ENCODE peak calls at places on chromosomes 3 and 15, in six cellular contexts. One of them, this sample, is unnamed.

GRCh38 chr15:39621210-39621609 is 40.3 kb downstream of the THBS1 start:
- DNase-seq in kidney: no peak
- DNase-seq in tibial artery: no peak
- DNase-seq in body of pancreas: no peak
- DNase-seq in hepatocyte: no peak
- DNase-seq in thoracic aorta: no peak
- DNase-seq in this sample: no peak

GRCh38 chr3:168877899-168878298 is 782.2 kb upstream of the GOLIM4 start:
- DNase-seq in kidney: no peak
- DNase-seq in body of pancreas: no peak
- DNase-seq in tibial artery: no peak
- DNase-seq in thoracic aorta: no peak
- DNase-seq in hepatocyte: peak; percentile 33
- DNase-seq in this sample: no peak

GRCh38 chr15:69403611-69404010 is 10.5 kb upstream of the KIF23 start:
- DNase-seq in body of pancreas: no peak
- DNase-seq in thoracic aorta: no peak
- DNase-seq in tibial artery: no peak
- DNase-seq in kidney: no peak
- DNase-seq in hepatocyte: no peak
- DNase-seq in this sample: no peak

GRCh38 chr3:183369117-183369516 is 59.3 kb downstream of the MCF2L2 start:
- DNase-seq in thoracic aorta: no peak
- DNase-seq in kidney: no peak
- DNase-seq in tibial artery: no peak
- DNase-seq in hepatocyte: no peak
- DNase-seq in body of pancreas: no peak
- DNase-seq in this sample: no peak

GRCh38 chr15:68365140-68365745 is 66.7 kb downstream of the ITGA11 start:
- DNase-seq in hepatocyte: no peak
- DNase-seq in kidney: no peak
- DNase-seq in body of pancreas: no peak
- DNase-seq in tibial artery: no peak
- DNase-seq in thoracic aorta: no peak
- DNase-seq in this sample: no peak

GRCh38 chr15:43169888-43170287 is 15.3 kb upstream of the CCNDBP1 start:
- DNase-seq in thoracic aorta: no peak
- DNase-seq in hepatocyte: no peak
- DNase-seq in tibial artery: no peak
- DNase-seq in body of pancreas: no peak
- DNase-seq in kidney: no peak
- DNase-seq in this sample: no peak

GRCh38 chr15:34883042-34883441 is 86.5 kb downstream of the AQR start:
- DNase-seq in thoracic aorta: no peak
- DNase-seq in kidney: no peak
- DNase-seq in hepatocyte: no peak
- DNase-seq in body of pancreas: no peak
- DNase-seq in tibial artery: no peak
- DNase-seq in this sample: no peak

GRCh38 chr3:197029511-197030167 is at the start of gene MELTF:
- DNase-seq in tibial artery: no peak
- DNase-seq in body of pancreas: peak; percentile 61
- DNase-seq in thoracic aorta: no peak
- DNase-seq in hepatocyte: peak; percentile 90
- DNase-seq in kidney: no peak
- DNase-seq in this sample: peak; percentile 75

GRCh38 chr3:175357758-175358157 is 498.6 kb downstream of the NAALADL2 start:
- DNase-seq in tibial artery: no peak
- DNase-seq in hepatocyte: no peak
- DNase-seq in body of pancreas: no peak
- DNase-seq in kidney: no peak
- DNase-seq in thoracic aorta: no peak
- DNase-seq in this sample: no peak

GRCh38 chr15:87575896-87576295 is 680.6 kb downstream of the NTRK3 start:
- DNase-seq in thoracic aorta: no peak
- DNase-seq in kidney: no peak
- DNase-seq in tibial artery: no peak
- DNase-seq in hepatocyte: no peak
- DNase-seq in body of pancreas: no peak
- DNase-seq in this sample: no peak

GRCh38 chr3:54427501-54427900 is 305.1 kb downstream of the CACNA2D3 start:
- DNase-seq in tibial artery: no peak
- DNase-seq in body of pancreas: no peak
- DNase-seq in thoracic aorta: no peak
- DNase-seq in kidney: no peak
- DNase-seq in hepatocyte: no peak
- DNase-seq in this sample: no peak

GRCh38 chr3:111676177-111677021 is 81.3 kb upstream of the ZBED2 start:
- DNase-seq in tibial artery: no peak
- DNase-seq in hepatocyte: peak; percentile 61
- DNase-seq in thoracic aorta: no peak
- DNase-seq in body of pancreas: no peak
- DNase-seq in kidney: no peak
- DNase-seq in this sample: no peak

GRCh38 chr15:38042707-38043445 is 108.4 kb downstream of the TMCO5A start:
- DNase-seq in tibial artery: peak; percentile 22
- DNase-seq in thoracic aorta: no peak
- DNase-seq in body of pancreas: no peak
- DNase-seq in kidney: no peak
- DNase-seq in hepatocyte: no peak
- DNase-seq in this sample: no peak

GRCh38 chr15:79673416-79674123 is 223.2 kb downstream of the MTHFS start:
- DNase-seq in hepatocyte: no peak
- DNase-seq in tibial artery: no peak
- DNase-seq in thoracic aorta: no peak
- DNase-seq in body of pancreas: no peak
- DNase-seq in kidney: no peak
- DNase-seq in this sample: no peak

GRCh38 chr3:14925729-14926591 is 21.4 kb upstream of the NR2C2 start:
- DNase-seq in tibial artery: no peak
- DNase-seq in hepatocyte: peak; percentile 83
- DNase-seq in kidney: no peak
- DNase-seq in thoracic aorta: no peak
- DNase-seq in body of pancreas: no peak
- DNase-seq in this sample: no peak

GRCh38 chr3:172082269-172082668 is 42.9 kb downstream of the FNDC3B start:
- DNase-seq in hepatocyte: peak; percentile 62
- DNase-seq in body of pancreas: no peak
- DNase-seq in tibial artery: peak; percentile 64
- DNase-seq in kidney: no peak
- DNase-seq in thoracic aorta: no peak
- DNase-seq in this sample: no peak

GRCh38 chr3:47295322-47295721 is 12.6 kb downstream of the KLHL18 start:
- DNase-seq in tibial artery: no peak
- DNase-seq in body of pancreas: no peak
- DNase-seq in kidney: no peak
- DNase-seq in thoracic aorta: no peak
- DNase-seq in hepatocyte: no peak
- DNase-seq in this sample: no peak

GRCh38 chr15:48397841-48398240 is 66.6 kb downstream of the DUT start:
- DNase-seq in thoracic aorta: no peak
- DNase-seq in kidney: peak; percentile 74
- DNase-seq in hepatocyte: no peak
- DNase-seq in body of pancreas: no peak
- DNase-seq in tibial artery: peak; percentile 46
- DNase-seq in this sample: no peak

GRCh38 chr3:53478166-53478830 is 16.1 kb upstream of the CACNA1D start:
- DNase-seq in body of pancreas: no peak
- DNase-seq in thoracic aorta: no peak
- DNase-seq in hepatocyte: peak; percentile 50
- DNase-seq in kidney: no peak
- DNase-seq in tibial artery: no peak
- DNase-seq in this sample: no peak

GRCh38 chr15:74222705-74223104 is 13.4 kb upstream of the CCDC33 start:
- DNase-seq in hepatocyte: no peak
- DNase-seq in thoracic aorta: no peak
- DNase-seq in tibial artery: no peak
- DNase-seq in kidney: no peak
- DNase-seq in body of pancreas: no peak
- DNase-seq in this sample: no peak

GRCh38 chr3:100423611-100424010 is 22.3 kb downstream of the LNP1 start:
- DNase-seq in thoracic aorta: no peak
- DNase-seq in hepatocyte: no peak
- DNase-seq in body of pancreas: no peak
- DNase-seq in tibial artery: no peak
- DNase-seq in kidney: no peak
- DNase-seq in this sample: no peak

GRCh38 chr3:125480656-125481374 is 39.2 kb downstream of the SNX4 start:
- DNase-seq in thoracic aorta: no peak
- DNase-seq in kidney: no peak
- DNase-seq in tibial artery: no peak
- DNase-seq in body of pancreas: no peak
- DNase-seq in hepatocyte: no peak
- DNase-seq in this sample: no peak

GRCh38 chr3:111694471-111694870 is 99.3 kb upstream of the ZBED2 start:
- DNase-seq in thoracic aorta: no peak
- DNase-seq in body of pancreas: no peak
- DNase-seq in hepatocyte: no peak
- DNase-seq in tibial artery: no peak
- DNase-seq in kidney: no peak
- DNase-seq in this sample: no peak

GRCh38 chr3:170259853-170260386 is 37.7 kb downstream of the PRKCI start:
- DNase-seq in tibial artery: no peak
- DNase-seq in kidney: no peak
- DNase-seq in body of pancreas: no peak
- DNase-seq in hepatocyte: no peak
- DNase-seq in thoracic aorta: no peak
- DNase-seq in this sample: no peak

GRCh38 chr15:17026633-17027032 is 3515.0 kb downstream of the GOLGA6L6 start:
- DNase-seq in body of pancreas: no peak
- DNase-seq in hepatocyte: no peak
- DNase-seq in tibial artery: no peak
- DNase-seq in thoracic aorta: no peak
- DNase-seq in kidney: no peak
- DNase-seq in this sample: no peak
- H3K9me3 ChIP-seq in body of pancreas: no peaks in the 10 kb centered on the region
- H3K9me3 ChIP-seq in hepatocyte: peaks cover 4% of the 10 kb centered on the region
- H3K9me3 ChIP-seq in tibial artery: no peaks in the 10 kb centered on the region
- H3K9me3 ChIP-seq in thoracic aorta: peaks cover 3% of the 10 kb centered on the region
- H3K9me3 ChIP-seq in kidney: peaks cover 2% of the 10 kb centered on the region
- H3K9me3 ChIP-seq in this sample: peaks cover under 1% of the 10 kb centered on the region

GRCh38 chr15:57367556-57367955 is 8.7 kb upstream of the CGNL1 start:
- DNase-seq in body of pancreas: no peak
- DNase-seq in tibial artery: no peak
- DNase-seq in hepatocyte: no peak
- DNase-seq in kidney: no peak
- DNase-seq in thoracic aorta: no peak
- DNase-seq in this sample: no peak

GRCh38 chr15:57363661-57364060 is 12.6 kb upstream of the CGNL1 start:
- DNase-seq in kidney: no peak
- DNase-seq in thoracic aorta: no peak
- DNase-seq in hepatocyte: no peak
- DNase-seq in body of pancreas: no peak
- DNase-seq in tibial artery: no peak
- DNase-seq in this sample: no peak

GRCh38 chr15:57358611-57359010 is 17.7 kb upstream of the CGNL1 start:
- DNase-seq in thoracic aorta: no peak
- DNase-seq in hepatocyte: no peak
- DNase-seq in kidney: no peak
- DNase-seq in tibial artery: no peak
- DNase-seq in body of pancreas: no peak
- DNase-seq in this sample: no peak

DNA sequence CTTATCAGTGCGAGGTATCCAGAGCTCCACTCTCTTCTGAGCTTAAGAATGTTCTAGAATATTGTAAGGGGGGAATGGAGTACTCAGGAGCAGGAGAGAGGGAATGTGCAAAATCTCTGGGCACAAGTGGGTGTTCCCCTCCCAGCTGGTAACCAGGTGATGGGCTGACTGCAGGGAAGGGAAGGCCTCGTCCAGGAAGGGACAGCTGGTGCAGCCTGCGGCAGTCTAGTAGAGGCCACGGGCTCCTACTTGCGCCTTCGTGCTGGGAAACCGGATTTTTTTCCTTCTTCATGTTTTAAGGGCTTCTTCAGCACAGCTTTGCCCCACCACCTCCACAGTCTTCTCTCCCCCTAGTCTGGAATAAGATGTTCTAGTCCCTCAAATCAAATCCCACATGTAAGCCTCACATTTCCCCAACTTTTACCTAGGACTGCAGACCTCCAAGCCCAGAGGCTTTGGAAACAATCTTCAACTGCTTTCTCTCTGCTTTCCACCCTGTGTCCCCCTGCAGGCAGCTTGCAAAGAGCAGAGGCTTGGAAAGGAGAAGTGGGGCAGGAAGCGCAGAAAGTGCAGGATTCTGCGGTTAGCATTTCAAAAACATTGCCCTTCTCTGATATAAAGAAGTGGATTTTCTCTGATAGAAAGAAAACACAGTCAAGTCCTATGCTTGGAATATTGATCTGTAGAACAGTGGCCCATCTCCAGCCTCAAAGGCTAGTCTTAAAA is 11.9 kb upstream of the CGNL1 start:
- DNase-seq in hepatocyte: no peak
- DNase-seq in thoracic aorta: no peak
- DNase-seq in body of pancreas: no peak
- DNase-seq in kidney: no peak
- DNase-seq in tibial artery: no peak
- DNase-seq in this sample: no peak
- TF ChIP-seq CTCF in hepatocyte: peak; percentile 31
- TF ChIP-seq CTCF in thoracic aorta: no peak
- TF ChIP-seq CTCF in body of pancreas: no peak
- TF ChIP-seq CTCF in kidney: no peak
- TF ChIP-seq CTCF in tibial artery: no peak
- TF ChIP-seq CTCF in this sample: no peak

DNA sequence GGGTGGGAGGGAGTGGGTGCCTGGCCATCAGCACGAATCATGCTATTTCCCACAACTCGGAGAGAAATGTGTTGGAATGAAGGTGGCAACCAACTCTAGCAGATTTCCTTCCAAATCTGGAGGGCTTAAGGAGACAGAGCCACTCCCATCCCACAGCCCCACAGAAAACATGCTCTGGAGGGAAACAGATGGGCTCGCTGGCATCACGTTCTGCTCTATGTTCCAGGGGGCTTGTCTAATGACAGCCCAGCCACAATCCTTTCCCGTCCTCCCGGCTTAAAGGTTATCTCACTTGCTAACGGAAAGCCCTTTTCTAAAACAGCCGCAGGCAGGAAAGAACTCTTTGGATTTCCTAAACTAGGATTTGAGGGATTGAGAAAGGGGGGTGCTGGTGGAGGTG is 65.3 kb downstream of the ADAMTS17 start:
- DNase-seq in body of pancreas: no peak
- DNase-seq in thoracic aorta: no peak
- DNase-seq in tibial artery: no peak
- DNase-seq in hepatocyte: no peak
- DNase-seq in kidney: no peak
- DNase-seq in this sample: no peak
- H3K9me3 ChIP-seq in body of pancreas: no peaks in the 10 kb centered on the region
- H3K9me3 ChIP-seq in thoracic aorta: peaks cover 17% of the 10 kb centered on the region
- H3K9me3 ChIP-seq in tibial artery: no peaks in the 10 kb centered on the region
- H3K9me3 ChIP-seq in hepatocyte: peaks cover 5% of the 10 kb centered on the region
- H3K9me3 ChIP-seq in kidney: peaks cover 2% of the 10 kb centered on the region
- H3K9me3 ChIP-seq in this sample: peaks cover 19% of the 10 kb centered on the region

DNA sequence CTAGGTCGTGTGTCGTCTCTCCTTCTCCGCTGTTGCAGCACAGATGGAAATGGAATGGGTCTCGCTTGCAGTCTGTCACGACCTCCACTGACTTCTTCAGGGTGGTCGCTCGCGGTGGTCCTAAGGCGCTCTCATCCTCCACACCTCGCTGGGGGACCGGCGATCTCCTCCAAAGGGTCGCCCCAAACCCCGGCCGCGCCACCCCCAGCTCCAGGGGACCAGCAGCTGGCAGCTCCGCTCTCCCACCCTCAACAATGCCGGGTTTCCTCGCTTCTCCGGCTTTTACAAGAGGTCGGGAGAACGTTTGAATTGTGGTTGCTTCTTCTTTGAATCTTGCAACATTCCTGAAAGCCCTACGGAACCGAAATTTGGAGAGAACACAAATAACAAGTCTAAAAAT is 25.9 kb downstream of the SERP1 start:
- DNase-seq in hepatocyte: no peak
- DNase-seq in body of pancreas: no peak
- DNase-seq in thoracic aorta: no peak
- DNase-seq in kidney: no peak
- DNase-seq in tibial artery: no peak
- DNase-seq in this sample: no peak
- TF ChIP-seq CTCF in hepatocyte: no peak
- TF ChIP-seq CTCF in body of pancreas: no peak
- TF ChIP-seq CTCF in thoracic aorta: no peak
- TF ChIP-seq CTCF in kidney: no peak
- TF ChIP-seq CTCF in tibial artery: no peak
- TF ChIP-seq CTCF in this sample: no peak